ENCODE peak calls at places on chromosomes 6 and 20, in nine cellular contexts. W, K, I, J, B, H, G, F and X are unnamed samples.

GRCh38 chr6:15538766-15539165 is 124.1 kb downstream of the DTNBP1 start:
- DNase-seq in W (no peak), G (no peak), B (no peak), F (no peak), H (no peak), I (no peak), K (no peak), J (no peak), X (no peak)

GRCh38 chr6:153150400-153150766 is 19.3 kb upstream of the RGS17 start:
- DNase-seq in B (no peak), W (no peak), H (no peak), K (no peak), G (no peak), J (no peak), F (no peak), I (no peak), X (no peak)

GRCh38 chr20:49507741-49508434 is 25.4 kb upstream of the KCNB1 start:
- DNase-seq in B (no peak), F (no peak), W (no peak), J (no peak), I (no peak), G (no peak), H (peak), K (no peak), X (no peak)

GRCh38 chr6:34592208-34592952 is 36.3 kb upstream of the SPDEF start:
- DNase-seq in I (peak), G (no peak), H (no peak), F (no peak), K (peak), J (no peak), B (no peak), W (no peak), X (no peak)

GRCh38 chr20:650954-651353 is 2.0 kb downstream of the SRXN1 start:
- DNase-seq in J (no peak), K (no peak), G (no peak), B (no peak), F (no peak), W (no peak), H (no peak), I (no peak), X (no peak)

GRCh38 chr20:16709017-16709416 is 20.8 kb upstream of the SNRPB2 start:
- DNase-seq in G (no peak), B (no peak), W (no peak), K (no peak), I (no peak), F (no peak), J (no peak), H (no peak), X (no peak)

GRCh38 chr6:158631678-158632537 is 12.6 kb downstream of the DYNLT1 start:
- DNase-seq in K (peak), W (peak), J (peak), G (no peak), I (no peak), F (peak), H (no peak), B (peak), X (no peak)

GRCh38 chr6:158031191-158031444 is 49.5 kb downstream of the SYNJ2 start:
- DNase-seq in B (no peak), J (no peak), G (no peak), K (no peak), H (no peak), I (no peak), F (no peak), W (no peak), X (no peak)

GRCh38 chr20:16803965-16804792 is 56.0 kb downstream of the OTOR start:
- DNase-seq in B (peak), G (no peak), I (peak), F (peak), W (peak), H (peak), J (peak), K (peak), X (no peak)

GRCh38 chr6:155791186-155791585 is 335.5 kb upstream of the NOX3 start:
- DNase-seq in W (no peak), I (no peak), H (no peak), K (no peak), J (no peak), F (no peak), B (no peak), G (no peak), X (no peak)

GRCh38 chr20:34271961-34272360 is 30.7 kb downstream of the ASIP start:
- DNase-seq in G (no peak), H (no peak), F (no peak), K (no peak), I (no peak), W (no peak), J (no peak), B (no peak), X (no peak)

DNA sequence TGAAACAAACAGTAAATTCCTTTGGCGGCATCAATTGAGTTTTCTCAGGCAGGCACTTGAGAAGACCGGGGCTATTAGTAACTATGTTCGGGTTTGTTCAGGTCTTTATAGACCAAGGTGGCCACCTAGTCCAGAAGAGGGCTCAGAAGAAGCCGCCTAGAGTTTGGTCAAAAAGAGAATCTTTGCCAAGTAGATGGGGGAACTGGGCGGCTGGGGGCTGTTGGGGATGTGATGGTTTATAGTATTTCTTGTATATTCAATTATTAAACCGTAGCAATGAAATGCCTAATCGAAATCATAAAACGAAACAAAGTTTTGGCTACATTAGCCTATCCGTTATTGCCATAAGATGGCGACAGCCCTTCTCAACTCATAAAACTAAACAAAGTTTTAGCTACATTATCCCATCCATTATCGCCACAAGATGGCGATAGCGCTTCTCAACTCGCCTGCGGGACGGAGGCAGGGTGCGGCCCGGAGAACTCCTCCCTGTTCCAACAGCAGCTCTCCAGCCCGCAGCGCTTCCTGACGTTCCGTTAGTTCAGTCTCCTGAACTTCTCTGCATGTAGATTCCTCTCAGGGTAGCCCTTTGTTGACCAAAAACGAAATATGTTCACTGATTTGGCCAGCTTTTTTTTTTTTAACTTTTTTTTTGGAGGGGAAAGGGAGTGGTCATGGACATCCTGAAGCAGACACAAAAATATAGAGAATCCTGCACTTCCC is 120.5 kb upstream of the PRSS16 start:
- DNase-seq in I (peak), F (peak), B (peak), K (peak), H (peak), J (peak), G (peak), W (peak), X (peak)
- H3K27ac ChIP-seq in I (peak), F (peak), B (peak), K (no peak), H (peak), J (peak), G (peak), W (no peak), X (peak)

GRCh38 chr6:57315851-57316250 is 1.6 kb upstream of the PRIM2 start:
- DNase-seq in K (no peak), H (no peak), B (no peak), G (no peak), I (no peak), F (no peak), J (no peak), W (no peak), X (no peak)

GRCh38 chr6:57316581-57317059 is 810 bp upstream of the PRIM2 start:
- DNase-seq in H (peak), J (peak), F (peak), K (peak), W (peak), I (peak), B (peak), G (peak), X (peak)

GRCh38 chr6:57313009-57313408 is 4.4 kb upstream of the PRIM2 start:
- DNase-seq in G (no peak), K (no peak), I (no peak), W (no peak), B (no peak), F (no peak), J (no peak), H (no peak), X (no peak)

GRCh38 chr6:57313711-57314471 is 3.5 kb upstream of the PRIM2 start:
- DNase-seq in I (peak), W (no peak), H (peak), J (no peak), B (peak), K (no peak), F (no peak), G (no peak), X (no peak)

DNA sequence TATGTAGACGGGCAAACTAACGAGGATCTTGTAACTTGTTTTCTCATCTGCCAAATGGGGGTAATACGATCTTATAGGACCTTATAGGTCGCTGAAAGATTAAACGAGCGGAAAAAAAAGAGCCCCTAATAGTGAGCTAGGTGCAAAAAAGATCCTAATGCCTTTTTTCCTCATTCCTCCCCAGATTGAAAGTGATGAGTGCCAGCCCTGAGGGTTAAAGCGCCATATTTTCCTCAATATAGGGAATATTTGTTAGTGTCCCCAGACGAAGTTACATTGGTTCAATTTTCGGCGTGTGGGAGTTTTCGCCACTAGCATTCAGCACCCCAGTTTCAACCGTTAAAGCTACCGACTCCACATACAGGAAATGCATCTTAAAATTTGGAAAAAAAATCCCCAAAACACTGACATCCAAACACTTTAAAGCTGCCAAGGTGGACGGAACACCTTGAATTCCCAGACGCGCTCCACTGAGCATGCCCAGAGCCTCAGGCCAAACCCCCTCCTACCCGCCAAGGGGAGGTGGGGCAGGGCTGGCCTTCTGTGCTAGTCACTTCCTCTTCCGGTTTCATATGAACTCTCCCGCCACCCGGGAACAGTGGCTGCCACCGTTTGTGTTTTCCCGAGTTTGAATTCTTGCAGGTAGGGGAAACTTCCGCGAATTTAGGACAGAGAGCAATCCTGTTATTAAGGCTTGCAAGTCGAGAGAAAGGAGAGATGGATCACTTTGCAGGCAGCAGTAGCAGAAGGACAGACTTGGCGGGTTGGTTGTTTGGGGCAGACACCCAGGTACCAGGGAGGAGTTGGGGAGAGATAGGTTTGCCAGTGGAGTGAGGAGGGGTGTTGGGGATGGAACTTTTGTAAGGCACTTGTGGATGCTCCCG is at the start of gene PRIM2:
- DNase-seq in J (peak), F (peak), W (peak), H (peak), I (peak), K (peak), G (peak), B (peak), X (peak)
- TF ChIP-seq POLR2A in J (no peak), F (no peak), W (no peak), H (peak), I (no peak), K (no peak), G (peak), B (peak), X (no peak)

GRCh38 chr20:4014031-4014474 is 1.3 kb downstream of the RNF24 start:
- DNase-seq in H (peak), F (no peak), I (peak), B (peak), K (peak), J (peak), G (no peak), W (no peak), X (no peak)
- H3K27ac ChIP-seq in H (peak), F (peak), I (peak), B (peak), K (peak), J (no peak), G (peak), W (no peak), X (peak)

GRCh38 chr20:3452127-3452526 is 18.7 kb upstream of the ATRN start:
- DNase-seq in K (no peak), F (no peak), I (no peak), G (no peak), H (no peak), J (no peak), W (no peak), B (no peak), X (no peak)

GRCh38 chr20:3452690-3453089 is 18.1 kb upstream of the ATRN start:
- DNase-seq in H (no peak), B (no peak), G (no peak), F (no peak), J (no peak), K (no peak), W (no peak), I (no peak), X (no peak)

GRCh38 chr20:3459881-3460307 is 10.9 kb upstream of the ATRN start:
- DNase-seq in H (no peak), K (peak), B (no peak), F (no peak), J (no peak), I (peak), W (peak), G (no peak), X (no peak)

GRCh38 chr20:3454821-3455220 is 16.0 kb upstream of the ATRN start:
- DNase-seq in H (no peak), J (no peak), W (no peak), I (peak), B (no peak), G (no peak), F (no peak), K (no peak), X (no peak)

GRCh38 chr20:3456648-3457047 is 14.2 kb upstream of the ATRN start:
- DNase-seq in H (no peak), I (peak), K (no peak), G (no peak), W (no peak), F (no peak), B (no peak), J (no peak), X (no peak)
- TF ChIP-seq POLR2A in H (no peak), I (no peak), K (no peak), G (no peak), W (no peak), F (no peak), B (no peak), J (no peak), X (no peak)

GRCh38 chr6:44732243-44732642 is 344.7 kb downstream of the CDC5L start:
- DNase-seq in G (no peak), K (no peak), B (no peak), F (no peak), W (no peak), I (no peak), J (no peak), H (no peak), X (no peak)
- H3K27ac ChIP-seq in G (no peak), K (no peak), B (no peak), F (no peak), W (no peak), I (no peak), J (no peak), H (peak), X (no peak)

GRCh38 chr6:42929088-42929927 is at the start of gene CNPY3:
- DNase-seq in G (peak), W (peak), F (peak), H (peak), I (peak), J (peak), K (peak), B (peak), X (peak)
- TF ChIP-seq POLR2A in G (peak), W (no peak), F (peak), H (peak), I (no peak), J (peak), K (no peak), B (peak), X (peak)

GRCh38 chr6:147712841-147713240 is 204.4 kb downstream of the SAMD5 start:
- DNase-seq in F (no peak), K (no peak), J (no peak), G (no peak), W (no peak), I (no peak), H (no peak), B (no peak), X (no peak)
- H3K27ac ChIP-seq in F (no peak), K (no peak), J (no peak), G (no peak), W (no peak), I (no peak), H (no peak), B (no peak), X (no peak)